ENCODE peak calls at places on chromosomes 16 and 17, in seven cellular contexts. S is H9, I is IMR-90, P is neuronal stem cell, O is H1, C is mesenchymal stem cell, A is trophoblast cell. H is an unnamed sample.

GRCh38 chr17:45930420-45930951 is 36.1 kb downstream of the MAPT start:
- DNase-seq in S (no peak), I (no peak), P (no peak), O (no peak), C (no peak), A (no peak), H (no peak)

GRCh38 chr17:2466936-2467335 is 44.8 kb downstream of the METTL16 start:
- DNase-seq in S (no peak), I (no peak), P (no peak), O (no peak), C (no peak), A (no peak), H (peak)

GRCh38 chr17:68296217-68297140 is 5.2 kb downstream of the ARSG start:
- DNase-seq in S (no peak), I (no peak), P (no peak), O (no peak), C (no peak), A (no peak), H (peak)

GRCh38 chr17:50047488-50048126 is 8.3 kb upstream of the ITGA3 start:
- DNase-seq in S (peak), I (peak), P (no peak), O (no peak), C (peak), A (no peak), H (peak)

GRCh38 chr17:5571281-5571680 is 13.0 kb downstream of the NLRP1 start:
- DNase-seq in S (no peak), I (peak), P (no peak), O (no peak), C (no peak), A (no peak), H (no peak)

GRCh38 chr16:70250748-70251650 is 741 bp downstream of the EXOSC6 start:
- DNase-seq in S (peak), I (peak), P (peak), O (no peak), C (peak), A (peak), H (peak)

GRCh38 chr17:82545071-82545462 is 25.5 kb downstream of the FOXK2 start:
- DNase-seq in S (no peak), I (no peak), P (no peak), O (no peak), C (no peak), A (no peak), H (no peak)

GRCh38 chr16:46748775-46749705 is 896 bp upstream of the MYLK3 start:
- DNase-seq in S (no peak), I (no peak), P (no peak), O (no peak), C (peak), A (no peak), H (no peak)

GRCh38 chr17:39225974-39226683 is 384 bp upstream of the STAC2 start:
- DNase-seq in S (peak), I (peak), P (peak), O (peak), C (peak), A (no peak), H (peak)

GRCh38 chr16:68506331-68507053 is 32.6 kb upstream of the ZFP90 start:
- DNase-seq in S (no peak), I (peak), P (no peak), O (no peak), C (no peak), A (no peak), H (peak)

GRCh38 chr16:4244254-4244812 is 2.5 kb upstream of the SRL start:
- DNase-seq in S (peak), I (peak), P (no peak), O (no peak), C (no peak), A (peak), H (peak)

GRCh38 chr16:7236824-7237410 is 95.7 kb upstream of the RBFOX1 start:
- DNase-seq in S (no peak), I (no peak), P (no peak), O (no peak), C (no peak), A (no peak), H (no peak)

GRCh38 chr17:69857412-69857835 is 217.6 kb upstream of the KCNJ16 start:
- DNase-seq in S (no peak), I (peak), P (no peak), O (no peak), C (peak), A (peak), H (peak)

GRCh38 chr17:2697611-2698162 is 13.9 kb downstream of the CLUH start:
- DNase-seq in S (peak), I (no peak), P (no peak), O (no peak), C (no peak), A (no peak), H (no peak)

GRCh38 chr16:28000314-28000713 is 63.2 kb downstream of the GSG1L start:
- DNase-seq in S (no peak), I (no peak), P (no peak), O (no peak), C (no peak), A (no peak), H (no peak)

GRCh38 chr17:42900460-42901331 is at the start of gene G6PC1:
- DNase-seq in S (no peak), I (no peak), P (no peak), O (no peak), C (no peak), A (no peak), H (no peak)

GRCh38 chr16:11181889-11182279 is 74.1 kb downstream of the SOCS1 start:
- DNase-seq in S (no peak), I (peak), P (no peak), O (no peak), C (no peak), A (peak), H (no peak)

GRCh38 chr17:81487487-81488275 is 24.9 kb downstream of the ACTG1 start:
- DNase-seq in S (peak), I (peak), P (peak), O (no peak), C (peak), A (peak), H (peak)

GRCh38 chr16:60318486-60318885 is 1584.4 kb upstream of the GOT2 start:
- DNase-seq in S (no peak), I (no peak), P (no peak), O (no peak), C (no peak), A (no peak), H (no peak)

GRCh38 chr17:1315409-1315808 is 35.9 kb downstream of the TRARG1 start:
- DNase-seq in S (no peak), I (no peak), P (no peak), O (no peak), C (no peak), A (no peak), H (no peak)

GRCh38 chr16:165539-166374 is at the start of gene HBM:
- DNase-seq in S (no peak), I (no peak), P (no peak), O (no peak), C (no peak), A (no peak), H (no peak)

GRCh38 chr16:53881371-53881770 is 177.4 kb downstream of the FTO start:
- DNase-seq in S (no peak), I (peak), P (no peak), O (no peak), C (peak), A (peak), H (peak)

GRCh38 chr16:30534368-30535105 is at the start of gene ZNF747:
- DNase-seq in S (peak), I (peak), P (peak), O (peak), C (peak), A (peak), H (peak)

GRCh38 chr17:56593073-56593740 is at the start of gene NOG:
- DNase-seq in S (peak), I (peak), P (peak), O (no peak), C (peak), A (peak), H (peak)

GRCh38 chr16:15521390-15521757 is 87.0 kb downstream of the BMERB1 start:
- DNase-seq in S (no peak), I (no peak), P (no peak), O (no peak), C (peak), A (no peak), H (no peak)

GRCh38 chr17:49971848-49972485 is 3.0 kb downstream of the DLX4 start:
- DNase-seq in S (peak), I (no peak), P (no peak), O (no peak), C (no peak), A (peak), H (peak)

GRCh38 chr16:2213817-2214720 is 571 bp downstream of the PGP start:
- DNase-seq in S (no peak), I (no peak), P (no peak), O (no peak), C (no peak), A (no peak), H (peak)

GRCh38 chr16:10827691-10828341 is 9.2 kb upstream of the TVP23A start:
- DNase-seq in S (no peak), I (peak), P (no peak), O (no peak), C (no peak), A (no peak), H (no peak)

GRCh38 chr17:2904135-2904534 is 107.9 kb downstream of the RAP1GAP2 start:
- DNase-seq in S (peak), I (peak), P (peak), O (no peak), C (no peak), A (peak), H (peak)

GRCh38 chr17:45299311-45299710 is 17.5 kb downstream of the MAP3K14 start:
- DNase-seq in S (no peak), I (no peak), P (no peak), O (no peak), C (peak), A (peak), H (no peak)

DNA sequence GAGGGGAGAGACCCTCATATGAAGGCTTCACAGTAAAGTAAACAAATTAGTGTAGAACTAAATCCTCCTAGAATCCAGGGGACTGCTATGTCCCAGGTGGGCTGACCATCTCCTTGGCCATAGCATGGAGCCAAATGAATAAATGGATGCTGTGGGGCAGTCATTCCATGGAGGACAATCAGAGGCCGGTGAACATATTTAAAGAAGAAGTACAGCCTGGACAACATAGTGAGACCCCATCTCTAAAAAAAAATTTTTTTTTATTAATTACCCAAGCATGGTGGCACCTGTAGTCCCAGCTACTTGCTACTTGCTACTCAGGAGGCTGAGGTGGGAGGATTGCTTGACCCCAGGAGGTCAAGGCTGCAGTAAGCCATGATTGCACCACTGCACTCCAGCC is 5.3 kb upstream of the CBFB start:
- DNase-seq in S (no peak), I (no peak), P (no peak), O (no peak), C (no peak), A (no peak), H (no peak)
- H2BK120ac ChIP-seq in S (no peak), I (no peak), P (no peak), O (no peak), C (no peak), A (peak), H (no peak)

GRCh38 chr16:87035053-87035452 is 282.1 kb downstream of the C16orf95 start:
- DNase-seq in S (no peak), I (no peak), P (no peak), O (no peak), C (no peak), A (no peak), H (no peak)
- H2BK120ac ChIP-seq in S (no peak), I (no peak), P (no peak), O (no peak), C (no peak), A (no peak), H (no peak)

GRCh38 chr17:15007001-15007400 is 258.1 kb downstream of the PMP22 start:
- DNase-seq in S (no peak), I (no peak), P (no peak), O (no peak), C (no peak), A (no peak), H (no peak)
- H2BK120ac ChIP-seq in S (no peak), I (no peak), P (no peak), O (no peak), C (no peak), A (no peak), H (no peak)

DNA sequence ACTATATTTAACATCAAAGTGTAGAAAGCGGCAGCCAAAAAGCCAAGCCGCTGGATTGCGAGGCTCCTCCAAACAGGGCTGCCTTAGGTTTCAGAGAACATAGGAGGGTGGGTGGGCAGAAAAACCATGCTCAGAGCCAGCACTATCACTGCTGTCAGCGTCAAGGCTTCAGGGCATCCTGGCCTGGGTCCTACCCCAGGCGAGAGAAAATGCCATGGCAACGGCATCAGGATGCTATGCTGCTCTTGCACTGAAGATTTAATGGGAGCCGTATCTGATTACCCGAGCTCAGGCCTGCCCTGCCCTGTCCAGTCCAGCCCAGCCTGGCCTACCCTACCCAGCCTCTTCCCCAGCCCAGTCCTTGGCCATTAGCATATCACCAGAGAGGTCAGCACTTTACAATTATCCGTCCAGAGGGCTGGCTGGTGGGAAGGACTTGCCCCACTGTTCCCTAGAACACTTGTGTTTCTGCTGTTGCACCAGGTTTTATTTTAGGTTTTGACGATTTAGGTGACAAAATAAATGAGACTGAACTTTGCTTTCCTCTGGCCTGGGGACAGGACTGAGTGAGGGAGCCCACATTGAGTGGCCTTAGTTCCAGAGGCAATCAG is 61.1 kb downstream of the TOM1L2 start:
- DNase-seq in S (no peak), I (no peak), P (no peak), O (no peak), C (no peak), A (no peak), H (no peak)
- H2BK120ac ChIP-seq in S (no peak), I (no peak), P (no peak), O (no peak), C (no peak), A (peak), H (no peak)

GRCh38 chr17:28926786-28927185 is 23.9 kb upstream of the DHRS13 start:
- DNase-seq in S (no peak), I (no peak), P (no peak), O (no peak), C (peak), A (peak), H (no peak)
- H2BK120ac ChIP-seq in S (no peak), I (peak), P (no peak), O (no peak), C (no peak), A (no peak), H (no peak)

DNA sequence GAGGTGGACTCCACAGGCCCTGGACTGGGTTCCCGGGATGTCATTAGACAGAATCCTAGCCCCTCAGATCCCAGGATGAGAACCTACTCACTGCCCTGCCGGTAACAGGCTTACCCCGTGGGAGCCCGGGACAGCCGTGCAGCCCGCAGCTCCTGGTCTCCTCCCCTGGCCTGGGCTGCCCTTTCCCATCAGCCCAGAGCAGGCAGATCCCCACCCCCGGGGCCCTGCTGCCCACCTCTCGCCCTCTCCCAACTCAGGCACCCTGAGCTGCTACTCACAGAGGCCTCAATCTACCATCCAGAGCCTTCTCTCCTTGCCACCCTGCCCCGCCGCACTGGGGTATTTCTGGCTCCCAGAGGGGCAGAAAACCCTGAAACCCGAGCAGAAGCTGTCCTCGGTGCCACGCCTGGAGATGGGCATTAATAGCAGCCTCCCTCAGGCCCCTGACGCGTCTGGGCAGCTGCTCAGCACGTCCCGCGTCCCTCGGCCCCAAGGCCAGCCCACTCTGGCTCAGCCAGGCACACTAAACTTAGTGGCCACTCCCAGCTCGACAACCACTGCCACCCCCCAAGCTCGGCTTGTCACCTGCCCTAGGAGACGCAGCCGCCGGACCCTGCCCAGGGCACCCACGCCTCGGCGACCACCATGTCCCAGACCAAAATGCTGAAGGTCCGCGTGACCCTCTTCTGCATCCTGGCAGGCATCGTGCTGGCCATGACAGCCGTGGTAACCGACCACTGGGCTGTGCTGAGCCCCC is at the start of gene CACNG1:
- DNase-seq in S (no peak), I (no peak), P (no peak), O (no peak), C (no peak), A (no peak), H (no peak)
- H2BK120ac ChIP-seq in S (no peak), I (no peak), P (no peak), O (no peak), C (no peak), A (no peak), H (no peak)

GRCh38 chr16:88366032-88366703 is 16.6 kb upstream of the ZNF469 start:
- DNase-seq in S (no peak), I (no peak), P (no peak), O (no peak), C (no peak), A (no peak), H (no peak)
- H2BK120ac ChIP-seq in S (no peak), I (no peak), P (no peak), O (no peak), C (no peak), A (no peak), H (no peak)

DNA sequence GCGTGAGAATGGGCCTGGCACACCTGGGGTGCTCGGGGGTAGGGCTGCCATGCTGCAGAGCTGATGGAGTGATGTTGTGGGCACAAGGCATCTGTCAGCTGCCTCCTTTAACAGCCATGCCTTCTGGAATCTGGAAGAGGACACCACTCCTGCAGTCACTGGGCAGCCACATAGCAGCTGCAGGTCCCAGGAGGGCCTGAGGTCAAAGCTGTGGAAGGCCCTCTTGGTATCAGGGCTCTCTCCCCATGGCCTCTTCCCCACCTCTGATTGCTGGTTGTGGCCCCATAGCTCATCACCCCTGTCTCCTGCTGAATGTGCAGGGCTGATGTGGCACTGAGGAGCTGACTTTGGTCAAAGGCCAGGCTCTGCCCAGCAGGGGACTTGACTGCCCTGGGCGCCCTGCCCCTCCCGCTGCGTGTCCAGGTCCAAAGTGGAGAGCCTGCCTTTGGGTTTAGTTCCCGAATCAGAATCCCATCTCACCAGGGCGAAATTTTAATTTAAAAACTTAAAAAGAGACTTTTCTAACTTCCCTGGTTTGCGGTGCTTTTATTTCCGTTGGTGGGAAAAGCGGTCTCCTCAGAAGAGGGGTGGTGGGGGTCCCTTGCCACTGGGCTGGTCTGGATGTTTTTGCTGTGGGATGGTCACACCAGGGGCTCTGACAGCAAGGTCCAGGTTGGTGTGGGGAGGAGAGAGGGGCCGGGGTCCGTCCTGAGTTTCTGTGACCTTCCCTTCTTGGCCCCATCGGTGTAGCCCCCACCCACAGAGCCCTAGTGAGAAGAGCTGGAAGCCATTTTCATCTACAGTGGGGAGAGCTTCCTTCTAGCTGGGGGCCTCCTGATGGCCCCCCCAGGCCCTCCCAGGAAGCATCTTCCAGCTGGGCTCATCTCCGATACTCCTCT is 5.9 kb downstream of the UBALD2 start:
- DNase-seq in S (no peak), I (no peak), P (no peak), O (no peak), C (no peak), A (peak), H (no peak)
- H2BK120ac ChIP-seq in S (no peak), I (no peak), P (no peak), O (no peak), C (no peak), A (no peak), H (no peak)

DNA sequence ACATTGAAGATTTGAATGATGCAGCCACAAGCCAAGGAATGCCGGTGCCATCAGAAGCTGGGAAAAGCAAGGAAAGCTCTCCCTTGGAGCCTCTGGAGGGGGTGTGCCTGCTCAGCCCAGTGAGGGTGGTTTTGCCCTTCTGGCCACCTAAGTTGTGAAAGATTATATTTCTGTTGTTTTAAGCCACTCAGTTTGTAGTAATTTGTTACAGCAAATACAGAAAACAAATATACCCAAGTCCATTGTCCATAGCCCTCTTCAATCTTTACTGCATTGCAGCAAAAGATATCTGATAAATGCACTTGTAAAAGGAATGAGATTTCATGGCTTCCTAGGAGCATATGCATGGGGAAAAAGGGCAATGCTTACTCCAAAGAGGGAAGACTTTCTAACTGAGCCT is 447.9 kb downstream of the HAPSTR1 start:
- DNase-seq in S (no peak), I (no peak), P (no peak), O (no peak), C (no peak), A (no peak), H (no peak)
- H2BK120ac ChIP-seq in S (no peak), I (no peak), P (no peak), O (no peak), C (no peak), A (no peak), H (no peak)

H was measured in mesendoderm.